ENCODE peak calls at places on chromosomes 16 and 17, in four cellular contexts. G, N, W and D are unnamed samples.

GRCh38 chr17:49454050-49454449 is 39.4 kb upstream of the PHB1 start:
- DNase-seq in W (no peak), G (no peak), N (no peak), D (peak)

GRCh38 chr16:19822534-19822933 is 62.1 kb downstream of the GPRC5B start:
- DNase-seq in N (no peak), W (no peak), G (no peak), D (no peak)

GRCh38 chr17:31598921-31599571 is 207.6 kb downstream of the RAB11FIP4 start:
- DNase-seq in W (no peak), G (no peak), N (no peak), D (no peak)

GRCh38 chr17:40541060-40541872 is 24.0 kb downstream of the CCR7 start:
- DNase-seq in G (no peak), N (no peak), W (no peak), D (no peak)

GRCh38 chr16:27759301-27759871 is 209.4 kb downstream of the KATNIP start:
- DNase-seq in G (no peak), W (no peak), N (peak), D (peak)

GRCh38 chr16:1530349-1530882 is 3.0 kb upstream of the TMEM204 start:
- DNase-seq in N (no peak), G (no peak), W (no peak), D (no peak)

GRCh38 chr17:19383681-19384470 is 3.1 kb downstream of the MFAP4 start:
- DNase-seq in W (no peak), N (no peak), G (peak), D (no peak)

GRCh38 chr16:54933281-54934150 is 2.9 kb downstream of the IRX5 start:
- DNase-seq in W (peak), G (no peak), N (no peak), D (peak)

GRCh38 chr17:39001703-39002637 is 34.8 kb upstream of the FBXO47 start:
- DNase-seq in N (peak), G (peak), W (no peak), D (peak)

GRCh38 chr17:8753976-8754440 is 4.3 kb downstream of the SPDYE4 start:
- DNase-seq in N (no peak), W (no peak), G (no peak), D (peak)

GRCh38 chr17:2723505-2723996 is 12.0 kb upstream of the CLUH start:
- DNase-seq in N (no peak), G (no peak), W (peak), D (no peak)

GRCh38 chr17:29929006-29929543 is 953 bp downstream of the SSH2 start:
- DNase-seq in W (peak), G (peak), N (no peak), D (peak)

GRCh38 chr17:1116602-1117001 is 63.2 kb downstream of the ABR start:
- DNase-seq in G (no peak), N (no peak), W (no peak), D (no peak)

GRCh38 chr17:49986396-49987289 is 8.4 kb downstream of the DLX3 start:
- DNase-seq in W (no peak), N (no peak), G (no peak), D (no peak)

GRCh38 chr17:73960469-73960868 is 243.0 kb upstream of the RPL38 start:
- DNase-seq in N (no peak), W (no peak), G (no peak), D (no peak)

GRCh38 chr17:77111916-77112315 is 28.9 kb upstream of the SEC14L1 start:
- DNase-seq in W (no peak), N (no peak), G (no peak), D (no peak)

GRCh38 chr17:75983501-75984181 is 4.6 kb downstream of the TEN1 start:
- DNase-seq in W (no peak), N (no peak), G (no peak), D (no peak)

GRCh38 chr16:71722801-71723536 is 1.5 kb downstream of the PHLPP2 start:
- DNase-seq in N (no peak), G (peak), W (peak), D (peak)

GRCh38 chr17:79815836-79816371 is 19.0 kb upstream of the CBX8 start:
- DNase-seq in W (no peak), N (no peak), G (no peak), D (no peak)

GRCh38 chr17:18056214-18056613 is 17.0 kb downstream of the GID4 start:
- DNase-seq in G (no peak), N (no peak), W (no peak), D (no peak)

GRCh38 chr17:60851181-60851580 is 173.5 kb downstream of the BCAS3 start:
- DNase-seq in W (no peak), N (no peak), G (no peak), D (no peak)

GRCh38 chr16:84633622-84634021 is 14.7 kb upstream of the KLHL36 start:
- DNase-seq in N (no peak), G (no peak), W (no peak), D (no peak)

GRCh38 chr17:79365836-79366831 is 244.7 kb downstream of the RBFOX3 start:
- DNase-seq in W (no peak), N (no peak), G (no peak), D (no peak)

GRCh38 chr17:82213251-82214011 is 789 bp upstream of the CCDC57 start:
- DNase-seq in W (peak), G (peak), N (no peak), D (peak)

GRCh38 chr17:55770220-55770870 is 19.5 kb downstream of the PCTP start:
- DNase-seq in N (peak), G (no peak), W (peak), D (peak)

GRCh38 chr16:1150511-1150982 is 2.4 kb upstream of the CACNA1H start:
- DNase-seq in W (no peak), G (no peak), N (no peak), D (peak)

DNA sequence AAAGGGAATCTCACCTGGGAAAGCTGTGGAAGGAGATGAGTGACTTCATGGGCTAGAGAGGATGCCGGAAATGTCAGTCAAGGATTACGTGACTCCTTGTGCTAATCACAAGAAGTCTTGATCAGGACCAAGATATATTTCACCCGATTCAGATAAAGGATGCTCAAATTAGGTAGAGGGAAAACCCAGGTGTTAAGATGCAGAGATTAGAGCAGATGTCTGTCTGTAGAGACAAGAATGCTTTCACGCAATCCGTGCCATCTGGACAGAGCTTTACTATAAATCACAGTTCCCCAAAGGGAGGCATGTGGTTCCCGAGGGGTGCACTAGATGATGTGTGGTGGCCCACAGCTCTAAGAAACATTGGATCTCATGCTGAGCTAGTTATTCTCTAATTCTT is 9.7 kb upstream of the MAP3K14 start:
- DNase-seq in N (no peak), W (no peak), G (no peak), D (no peak)
- H3K4me3 ChIP-seq in N (no peak), W (no peak), G (no peak), D (no peak)

DNA sequence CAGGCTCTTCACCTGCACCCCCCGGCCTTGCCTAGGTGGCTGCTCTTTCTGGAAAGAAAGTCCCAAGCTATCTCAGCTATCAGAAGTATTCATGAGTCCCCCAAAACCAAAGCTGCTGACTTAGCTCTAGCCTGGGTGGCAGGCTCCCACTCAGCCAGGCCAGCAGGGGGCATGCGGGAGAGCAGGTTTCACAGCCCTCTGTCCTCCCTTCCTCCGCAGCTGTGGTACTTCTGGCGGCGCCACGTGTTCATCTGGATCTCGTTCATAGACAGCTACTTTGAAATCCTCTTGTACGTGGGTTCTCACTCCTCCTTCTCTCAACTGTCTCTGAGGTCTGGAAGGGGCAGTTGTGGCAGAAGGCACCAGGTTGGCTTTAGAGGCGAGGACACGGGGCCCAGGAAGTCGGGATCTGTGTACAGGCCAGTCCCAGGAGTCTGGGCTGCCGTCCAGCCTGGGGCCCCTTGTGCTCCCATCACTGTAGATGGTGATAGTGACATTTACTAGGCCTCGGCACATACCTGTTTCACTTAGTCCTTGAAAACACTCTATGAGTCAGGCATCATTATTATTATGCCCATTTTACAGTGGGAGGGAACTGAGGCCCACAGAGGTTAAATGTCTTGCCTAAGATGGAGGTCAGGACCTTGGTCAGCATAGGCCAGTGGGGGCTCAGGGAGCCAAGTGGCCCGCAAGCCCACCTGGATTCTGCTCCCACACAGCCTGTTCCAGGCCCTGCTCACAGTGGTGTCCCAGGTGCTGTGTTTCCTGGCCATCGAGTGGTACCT is 12.9 kb downstream of the TRPV2 start:
- DNase-seq in G (no peak), N (no peak), W (peak), D (no peak)
- TF ChIP-seq CTCF in G (peak), N (peak), W (peak), D (peak)

GRCh38 chr17:42924891-42925290 is 24.3 kb downstream of the G6PC1 start:
- DNase-seq in W (no peak), G (no peak), N (no peak), D (no peak)

GRCh38 chr17:42929497-42929844 is 28.9 kb downstream of the G6PC1 start:
- DNase-seq in G (no peak), W (no peak), N (no peak), D (no peak)

DNA sequence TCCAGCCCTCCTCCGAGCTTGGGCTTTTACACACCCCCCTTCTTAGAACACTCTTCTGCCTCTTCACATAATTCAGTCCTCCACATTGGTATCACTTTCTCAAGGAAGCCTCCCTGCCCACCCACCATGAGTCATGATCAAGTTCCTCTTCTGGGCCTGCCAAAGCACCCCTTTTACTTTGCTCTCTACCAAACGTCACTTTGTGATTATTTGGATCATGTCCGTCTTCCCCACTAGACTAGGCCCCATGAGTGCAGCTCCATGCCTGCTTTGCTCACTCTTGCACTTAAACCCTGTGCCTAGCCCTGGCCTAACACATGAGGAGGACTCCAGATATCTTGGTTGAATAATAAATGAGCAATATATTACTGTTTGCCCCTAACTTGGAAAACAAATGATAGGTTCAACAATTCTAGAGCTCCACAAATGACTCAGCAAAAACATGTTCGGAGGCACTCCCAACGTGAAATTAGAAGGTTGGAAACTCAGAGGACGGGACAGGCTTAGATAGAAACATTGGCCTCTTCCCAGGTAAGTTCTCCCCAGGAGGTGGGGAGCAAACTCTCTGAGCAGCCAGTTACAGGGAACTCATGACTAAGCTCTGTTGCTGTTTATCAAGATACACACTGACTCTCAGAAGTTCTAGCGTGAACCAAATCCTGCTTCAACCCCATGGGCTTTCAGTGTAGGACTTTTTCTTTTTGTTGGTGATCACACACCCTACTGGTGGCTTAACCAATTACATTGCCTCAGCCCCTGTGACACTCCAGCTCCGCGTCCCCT is 28.3 kb downstream of the G6PC1 start:
- DNase-seq in W (peak), N (peak), G (peak), D (peak)
- H3K4me3 ChIP-seq in W (no peak), N (no peak), G (no peak), D (no peak)

DNA sequence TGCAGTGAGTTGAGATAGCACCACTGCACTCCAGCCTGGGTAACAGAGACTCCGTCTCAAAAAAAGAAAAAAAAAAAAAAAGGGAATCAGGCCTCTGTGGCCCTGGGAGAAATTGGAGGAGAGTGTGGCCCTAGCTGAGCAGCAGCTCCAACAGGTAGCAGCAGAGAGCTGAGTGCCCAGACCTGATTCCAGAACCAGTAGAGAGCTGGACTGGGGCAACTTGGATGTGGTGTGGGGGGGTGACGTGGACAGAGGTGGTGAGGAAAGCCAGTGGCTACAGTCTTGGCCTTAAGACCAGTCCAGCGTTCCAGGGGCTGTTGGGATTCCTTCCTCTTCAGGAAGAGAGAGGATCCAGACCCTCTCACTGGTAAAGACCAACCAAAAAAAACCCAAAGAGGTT is 1.7 kb downstream of the HSPB9 start:
- DNase-seq in W (no peak), G (no peak), N (no peak), D (no peak)
- TF ChIP-seq CTCF in W (no peak), G (no peak), N (no peak), D (no peak)

GRCh38 chr16:67844441-67844840 is 2.3 kb upstream of the NUTF2 start:
- DNase-seq in N (no peak), W (no peak), G (no peak), D (no peak)
- H3K4me3 ChIP-seq in N (no peak), W (no peak), G (no peak), D (no peak)

DNA sequence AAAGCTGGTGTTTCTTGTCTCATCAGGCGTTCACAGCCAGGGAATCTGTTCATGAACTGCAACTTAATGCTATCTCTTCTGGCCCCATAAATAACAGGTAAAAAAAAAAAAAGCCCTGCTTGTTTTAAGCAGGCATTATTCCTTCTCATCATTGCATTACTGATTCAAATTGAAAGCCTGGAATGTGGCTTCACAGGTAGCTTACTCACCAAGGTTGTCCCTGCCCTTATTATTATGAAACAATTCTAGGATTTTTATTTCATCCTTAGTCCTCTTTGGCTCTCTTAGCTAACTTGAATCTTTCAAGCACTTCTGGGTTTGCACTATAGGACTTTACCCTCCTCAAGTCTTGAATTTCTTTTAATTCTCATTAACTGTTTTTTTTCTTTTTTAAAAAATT is 113.3 kb downstream of the CNTNAP4 start:
- DNase-seq in W (no peak), G (no peak), N (no peak), D (no peak)
- TF ChIP-seq CTCF in W (no peak), G (no peak), N (no peak), D (no peak)

DNA sequence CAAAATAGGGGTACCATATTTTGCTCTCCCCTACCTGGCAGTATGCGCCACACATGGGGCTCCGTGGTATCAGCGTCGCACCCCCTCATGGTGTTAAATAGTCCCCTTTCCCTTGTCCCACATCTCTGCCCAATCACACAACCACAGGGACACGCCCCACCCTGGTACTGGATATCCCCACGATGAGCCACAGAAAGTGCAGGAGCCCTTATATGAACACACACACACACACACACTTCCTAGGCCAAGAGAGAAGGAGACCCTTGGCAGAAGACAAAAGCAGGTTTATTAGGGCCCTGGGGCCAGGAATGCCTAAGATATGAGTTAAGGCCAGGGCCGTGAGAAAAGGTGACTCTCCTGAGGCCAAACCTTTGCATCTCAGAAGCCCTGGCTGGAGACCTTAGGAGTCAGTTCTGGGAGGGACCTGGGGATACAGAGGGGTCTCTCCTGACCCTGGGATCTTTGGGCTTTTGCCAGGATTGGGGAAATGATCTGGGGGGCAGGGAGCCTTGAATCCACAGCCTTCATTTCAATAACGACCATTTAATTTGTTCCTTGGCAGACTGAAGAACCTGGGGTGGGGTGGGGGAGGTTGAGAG is 11.6 kb downstream of the COPZ2 start:
- DNase-seq in W (no peak), N (no peak), G (peak), D (peak)
- H3K4me3 ChIP-seq in W (no peak), N (peak), G (no peak), D (no peak)